ENCODE peak calls at places on chromosomes 6 and 20, in four cellular contexts. L, C, A and R are unnamed samples.

GRCh38 chr6:28137458-28138020 is 4.1 kb upstream of the ZKSCAN8 start:
- DNase-seq in L (no peak), C (no peak), A (no peak), R (no peak)

GRCh38 chr6:114304304-114304887 is 38.4 kb downstream of the HS3ST5 start:
- DNase-seq in L (peak; percentile 44), C (no peak), A (no peak), R (no peak)

GRCh38 chr6:80214436-80215022 is 108.1 kb downstream of the BCKDHB start:
- DNase-seq in L (peak; percentile 80), C (no peak), A (no peak), R (no peak)

GRCh38 chr20:54625497-54625896 is 150.1 kb downstream of the DOK5 start:
- DNase-seq in L (no peak), C (no peak), A (no peak), R (no peak)

GRCh38 chr6:53761036-53761435 is 33.8 kb upstream of the LRRC1 start:
- DNase-seq in L (no peak), C (no peak), A (no peak), R (no peak)

GRCh38 chr6:109165392-109165964 is 70.2 kb downstream of the CEP57L1 start:
- DNase-seq in L (peak; percentile 14), C (no peak), A (no peak), R (peak; percentile 27)

GRCh38 chr6:6287415-6287814 is 33.0 kb downstream of the F13A1 start:
- DNase-seq in L (no peak), C (no peak), A (no peak), R (no peak)

GRCh38 chr6:108669673-108670072 is 109.0 kb downstream of the FOXO3 start:
- DNase-seq in L (no peak), C (no peak), A (no peak), R (no peak)

GRCh38 chr6:21022343-21023107 is 488.3 kb downstream of the CDKAL1 start:
- DNase-seq in L (no peak), C (peak; percentile 61), A (no peak), R (no peak)

GRCh38 chr6:15876406-15876805 is 213.6 kb upstream of the DTNBP1 start:
- DNase-seq in L (no peak), C (no peak), A (no peak), R (no peak)

GRCh38 chr6:53837875-53838806 is 43.3 kb downstream of the LRRC1 start:
- DNase-seq in L (no peak), C (no peak), A (no peak), R (no peak)

DNA sequence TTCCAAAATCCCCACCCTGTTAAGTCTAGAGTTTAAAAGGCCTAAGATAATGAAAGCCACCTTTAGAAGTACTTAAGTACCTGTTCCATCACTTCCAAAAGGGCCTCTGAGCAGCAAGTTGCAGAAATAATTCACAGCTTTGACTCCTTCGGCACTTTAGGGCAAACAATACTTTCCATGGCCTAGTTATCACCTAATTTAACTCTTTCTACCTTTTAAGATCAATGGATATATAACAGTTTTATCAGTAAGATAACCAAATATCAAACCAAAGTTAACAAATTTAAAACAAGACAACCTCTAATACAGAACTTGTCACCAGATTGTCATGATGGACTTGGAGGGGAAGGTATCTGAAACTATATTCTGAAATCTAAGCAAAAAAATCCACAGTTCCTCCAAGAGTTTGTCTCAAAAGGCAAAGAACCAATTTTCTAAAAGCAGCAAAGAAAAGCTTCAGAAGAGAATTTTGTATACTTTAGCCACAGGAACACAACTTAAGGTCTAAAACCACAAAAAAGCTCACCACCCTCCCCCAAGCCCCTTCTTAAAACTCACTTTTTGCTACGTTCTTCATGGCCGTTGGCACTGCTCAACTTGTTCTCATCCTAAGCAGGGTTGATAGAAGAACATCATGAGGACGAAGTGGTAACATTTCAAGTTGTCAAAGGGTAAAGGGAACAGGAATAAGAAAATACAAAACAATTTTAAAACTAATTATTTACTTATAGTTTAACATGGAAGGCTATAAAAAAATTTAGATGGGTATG is 3.5 kb downstream of the RBM39 start:
- DNase-seq in L (no peak), C (no peak), A (no peak), R (no peak)
- H3K4me3 ChIP-seq in L (no peak overlapping the region), C (no peak overlapping the region), A (peak overlapping the region; percentile 92), R (no peak overlapping the region)

GRCh38 chr6:46215777-46216176 is 45.0 kb upstream of the ENPP5 start:
- DNase-seq in L (no peak), C (no peak), A (no peak), R (no peak)
- TF ChIP-seq CTCF in L (no peak), C (no peak), A (no peak), R (no peak)

DNA sequence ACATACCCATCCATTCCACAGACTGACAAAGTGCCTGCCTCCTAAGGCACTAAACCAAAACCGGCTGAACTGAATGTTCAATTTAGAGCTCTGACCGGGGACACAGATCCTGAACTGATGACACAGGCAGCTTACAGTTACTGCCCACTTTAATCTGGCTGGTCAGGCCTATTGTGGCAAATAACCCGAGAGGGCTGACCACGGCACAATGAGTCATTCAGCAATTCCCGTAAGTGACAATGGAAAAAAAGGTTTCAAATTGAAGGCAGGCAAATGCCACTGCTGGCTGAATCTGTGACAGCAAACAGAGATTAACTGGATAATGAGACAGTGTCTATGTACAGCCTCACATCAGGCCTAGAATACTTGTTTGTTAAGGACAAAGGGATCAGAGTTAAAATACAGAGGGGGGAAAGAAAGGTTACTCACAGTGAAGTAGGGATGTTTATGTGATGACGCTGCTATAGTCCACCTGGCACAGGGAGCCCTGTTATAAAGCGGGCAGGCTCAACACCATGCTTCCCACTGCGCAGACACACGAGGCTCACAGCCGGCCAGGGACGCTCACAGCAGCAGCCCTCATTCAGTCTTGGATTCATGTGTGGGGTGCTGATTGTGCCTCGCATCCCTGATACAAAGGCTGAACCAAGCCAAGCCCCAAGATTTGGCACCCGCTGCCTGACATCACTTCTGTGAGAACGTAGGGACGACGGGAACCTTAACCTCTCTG is 54.4 kb downstream of the RTN4IP1 start:
- DNase-seq in L (no peak), C (no peak), A (no peak), R (peak; percentile 74)
- H3K27ac ChIP-seq in L (no peak overlapping the region), C (no peak overlapping the region), A (no peak overlapping the region), R (peak overlapping the region; percentile 84)

GRCh38 chr20:38345643-38346042 is 639 bp upstream of the LBP start:
- DNase-seq in L (no peak), C (no peak), A (no peak), R (no peak)

GRCh38 chr20:38343798-38344701 is 2.2 kb upstream of the LBP start:
- DNase-seq in L (no peak), C (no peak), A (no peak), R (no peak)

GRCh38 chr20:38342196-38342595 is 4.1 kb upstream of the LBP start:
- DNase-seq in L (no peak), C (no peak), A (no peak), R (no peak)

GRCh38 chr20:38342716-38343106 is 3.6 kb upstream of the LBP start:
- DNase-seq in L (no peak), C (no peak), A (no peak), R (no peak)

GRCh38 chr20:38343107-38343797 is 3.0 kb upstream of the LBP start:
- DNase-seq in L (no peak), C (no peak), A (peak; percentile 42), R (no peak)
- H3K4me3 ChIP-seq in L (no peak overlapping the region), C (no peak overlapping the region), A (no peak overlapping the region), R (no peak overlapping the region)